ENCODE peak calls at places on chromosome 5, in eight cellular contexts. C, N, Q, J, T, F, E and L are unnamed samples.

GRCh38 chr5:67537439-67538342 is 341.1 kb upstream of the CD180 start:
- DNase-seq in C (no peak), N (no peak), Q (no peak), J (no peak), T (no peak), F (no peak), E (peak; percentile 38), L (no peak)

GRCh38 chr5:72818866-72819534 is 2.5 kb downstream of the TNPO1 start:
- DNase-seq in C (peak; percentile 36), N (peak; percentile 51), Q (peak; percentile 78), J (peak; percentile 51), T (peak; percentile 84), F (peak; percentile 80), E (peak; percentile 77), L (no peak)

GRCh38 chr5:142601432-142601831 is 84.5 kb downstream of the FGF1 start:
- DNase-seq in C (no peak), N (no peak), Q (no peak), J (no peak), T (no peak), F (no peak), E (no peak), L (no peak)

GRCh38 chr5:16152601-16153568 is 26.7 kb downstream of the MARCHF11 start:
- DNase-seq in C (no peak), N (no peak), Q (no peak), J (no peak), T (no peak), F (no peak), E (no peak), L (no peak)

GRCh38 chr5:33105521-33105941 is 335.2 kb upstream of the TARS1 start:
- DNase-seq in C (no peak), N (peak; percentile 65), Q (no peak), J (no peak), T (no peak), F (no peak), E (peak; percentile 74), L (no peak)

GRCh38 chr5:175709276-175709781 is 51.5 kb downstream of the HRH2 start:
- DNase-seq in C (no peak), N (no peak), Q (peak; percentile 42), J (no peak), T (no peak), F (peak; percentile 57), E (no peak), L (no peak)

GRCh38 chr5:96875805-96876291 is 452 bp upstream of the ERAP2 start:
- DNase-seq in C (no peak), N (no peak), Q (no peak), J (no peak), T (no peak), F (no peak), E (no peak), L (no peak)

GRCh38 chr5:116536279-116537161 is 38.1 kb downstream of the SEMA6A start:
- DNase-seq in C (no peak), N (no peak), Q (peak; percentile 56), J (no peak), T (peak; percentile 53), F (no peak), E (peak; percentile 8), L (no peak)

GRCh38 chr5:108788142-108788541 is 40.4 kb downstream of the FER start:
- DNase-seq in C (no peak), N (no peak), Q (no peak), J (peak; percentile 65), T (no peak), F (peak; percentile 70), E (no peak), L (no peak)

GRCh38 chr5:14701556-14701955 is 37.0 kb downstream of the OTULIN start:
- DNase-seq in C (no peak), N (no peak), Q (no peak), J (no peak), T (no peak), F (no peak), E (no peak), L (no peak)
- TF ChIP-seq CTCF in C (no peak), N (no peak), Q (no peak), J (no peak), T (no peak), F (no peak), E (no peak), L (no peak)

GRCh38 chr5:75242067-75242466 is 5.4 kb upstream of the ANKRD31 start:
- DNase-seq in C (no peak), N (no peak), Q (no peak), J (no peak), T (no peak), F (no peak), E (no peak), L (no peak)

GRCh38 chr5:75243510-75243909 is 6.8 kb upstream of the ANKRD31 start:
- DNase-seq in C (no peak), N (no peak), Q (no peak), J (no peak), T (no peak), F (no peak), E (no peak), L (no peak)

GRCh38 chr5:75243100-75243499 is 6.4 kb upstream of the ANKRD31 start:
- DNase-seq in C (no peak), N (no peak), Q (no peak), J (no peak), T (no peak), F (no peak), E (no peak), L (no peak)

GRCh38 chr5:75239681-75240080 is 3.0 kb upstream of the ANKRD31 start:
- DNase-seq in C (no peak), N (no peak), Q (no peak), J (no peak), T (no peak), F (no peak), E (no peak), L (no peak)

DNA sequence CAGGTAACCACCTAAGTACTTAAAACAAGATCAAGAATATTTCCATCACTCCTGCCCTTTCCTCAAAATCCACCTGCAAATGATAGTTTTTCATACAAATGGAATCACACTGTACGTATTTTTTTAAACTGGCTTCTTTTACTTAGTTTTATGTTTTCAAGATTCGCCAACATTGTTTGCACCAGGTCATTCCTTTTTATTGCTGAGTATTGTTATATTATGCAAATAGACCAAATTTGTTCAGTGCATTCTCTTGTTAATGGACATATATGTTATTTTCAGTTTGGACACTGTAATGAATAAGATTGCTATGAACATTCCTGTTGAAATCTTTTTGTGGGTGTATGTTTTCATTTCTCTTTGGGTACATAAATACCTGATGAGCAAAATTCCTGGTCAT is 8.3 kb upstream of the ANKRD31 start:
- DNase-seq in C (no peak), N (no peak), Q (no peak), J (no peak), T (no peak), F (no peak), E (no peak), L (no peak)
- H3K4me3 ChIP-seq in C (no peak overlapping the region), N (no peak overlapping the region), Q (no peak overlapping the region), J (no peak overlapping the region), T (no peak overlapping the region), F (no peak overlapping the region), E (no peak overlapping the region), L (no peak overlapping the region)

DNA sequence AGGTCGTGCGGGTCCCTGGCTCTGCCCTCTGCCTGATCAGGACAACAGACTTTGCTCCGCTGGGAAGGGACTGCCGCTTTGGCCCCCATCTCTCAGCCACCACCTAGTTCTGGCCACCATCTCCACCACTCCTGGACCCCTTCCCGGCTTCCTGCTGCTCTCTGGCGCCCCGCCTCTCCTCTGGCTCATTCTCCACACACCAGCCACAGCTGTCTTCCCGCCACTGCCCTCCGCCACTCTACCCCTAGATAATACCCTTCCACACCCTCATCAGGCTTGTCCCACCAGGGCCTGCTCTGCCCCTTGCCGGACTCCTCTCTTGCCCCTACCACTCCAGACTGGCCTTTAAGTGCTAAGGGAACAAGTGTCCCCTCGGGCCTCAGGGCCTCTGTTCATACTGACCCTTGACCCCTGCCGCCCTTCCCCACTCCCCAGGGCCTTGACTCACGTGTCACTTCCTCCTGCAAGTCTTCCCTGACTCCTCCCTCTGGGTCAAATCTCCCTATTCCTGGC is 3.0 kb upstream of the CDX1 start:
- DNase-seq in C (no peak), N (no peak), Q (peak; percentile 85), J (peak; percentile 81), T (peak; percentile 79), F (no peak), E (no peak), L (no peak)
- TF ChIP-seq CTCF in C (no peak), N (peak; percentile 43), Q (peak; percentile 33), J (no peak), T (no peak), F (no peak), E (peak; percentile 29), L (peak; percentile 39)

GRCh38 chr5:79035237-79035636 is 34.2 kb downstream of the DMGDH start:
- DNase-seq in C (no peak), N (no peak), Q (no peak), J (no peak), T (no peak), F (no peak), E (no peak), L (no peak)

GRCh38 chr5:79031481-79031867 is 38.0 kb downstream of the DMGDH start:
- DNase-seq in C (no peak), N (no peak), Q (no peak), J (no peak), T (no peak), F (no peak), E (no peak), L (no peak)

GRCh38 chr5:79032031-79032711 is 37.3 kb downstream of the DMGDH start:
- DNase-seq in C (no peak), N (no peak), Q (no peak), J (no peak), T (no peak), F (no peak), E (no peak), L (no peak)

GRCh38 chr5:79025054-79025465 is 40.0 kb upstream of the ARSB start:
- DNase-seq in C (peak; percentile 42), N (peak; percentile 36), Q (peak; percentile 71), J (peak; percentile 59), T (peak; percentile 55), F (peak; percentile 72), E (peak; percentile 80), L (no peak)

GRCh38 chr5:79030663-79031480 is 38.6 kb downstream of the DMGDH start:
- DNase-seq in C (no peak), N (no peak), Q (no peak), J (no peak), T (no peak), F (no peak), E (no peak), L (no peak)
- H3K4me3 ChIP-seq in C (no peak overlapping the region), N (no peak overlapping the region), Q (no peak overlapping the region), J (no peak overlapping the region), T (no peak overlapping the region), F (no peak overlapping the region), E (no peak overlapping the region), L (no peak overlapping the region)

DNA sequence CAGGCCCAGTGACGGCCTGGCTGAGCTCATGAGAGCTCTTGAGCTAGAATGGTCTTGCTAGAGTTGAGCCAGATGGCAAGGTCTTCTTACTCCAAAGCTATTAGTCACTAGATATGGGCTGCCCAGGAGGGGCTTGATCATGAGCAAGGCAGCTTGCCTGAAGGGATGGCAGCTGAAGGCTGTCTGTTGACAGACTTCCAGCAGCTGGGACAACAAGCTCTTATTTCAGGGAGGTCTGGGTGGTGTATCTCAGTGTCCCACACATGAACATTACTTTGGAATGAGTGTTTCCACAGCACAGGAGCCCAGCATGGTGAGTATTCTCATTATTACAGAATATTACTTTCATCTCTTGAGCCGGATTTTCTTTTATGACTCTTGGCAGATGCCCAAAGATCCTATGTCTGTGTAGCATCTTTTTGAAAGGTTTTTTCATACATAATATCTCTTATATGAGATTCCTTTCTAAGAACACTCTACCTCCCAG is 414.1 kb downstream of the ARHGEF28 start:
- DNase-seq in C (no peak), N (peak; percentile 88), Q (no peak), J (no peak), T (no peak), F (no peak), E (peak; percentile 74), L (no peak)
- TF ChIP-seq CTCF in C (no peak), N (peak; percentile 24), Q (no peak), J (no peak), T (no peak), F (no peak), E (no peak), L (no peak)